ENCODE peak calls at places on chromosomes 2 and 18, in five cellular contexts. T is pancreas, D is endothelial cell, W is NB4, S is lower lobe of right lung. N is an unnamed sample.

GRCh38 chr2:13822365-13822764 is 810.2 kb upstream of the LRATD1 start:
- DNase-seq in W (no peak), T (no peak), D (no peak), S (no peak), N (no peak)

GRCh38 chr2:54725343-54726099 is 2.1 kb downstream of the EML6 start:
- DNase-seq in T (no peak), D (peak), W (no peak), S (no peak), N (no peak)

GRCh38 chr2:15668611-15669305 is 77.1 kb downstream of the DDX1 start:
- DNase-seq in W (no peak), D (no peak), T (no peak), S (no peak), N (no peak)

GRCh38 chr2:196426122-196426521 is 213.4 kb upstream of the CCDC150 start:
- DNase-seq in S (no peak), W (no peak), D (no peak), T (no peak), N (no peak)

GRCh38 chr18:692841-693240 is 19.6 kb downstream of the ENOSF1 start:
- DNase-seq in W (no peak), T (no peak), S (no peak), D (no peak), N (no peak)

GRCh38 chr2:15521782-15522181 is 39.4 kb downstream of the NBAS start:
- DNase-seq in D (no peak), T (no peak), S (no peak), W (peak), N (no peak)

GRCh38 chr2:189018636-189019035 is 44.5 kb downstream of the COL3A1 start:
- DNase-seq in T (no peak), D (no peak), W (no peak), S (no peak), N (no peak)

GRCh38 chr2:23230885-23231284 is 154.1 kb upstream of the KLHL29 start:
- DNase-seq in W (no peak), S (no peak), D (no peak), T (no peak), N (no peak)

GRCh38 chr2:30780776-30781330 is 26.4 kb downstream of the CAPN13 start:
- DNase-seq in S (no peak), W (no peak), T (no peak), D (no peak), N (no peak)

GRCh38 chr2:202122167-202122540 is 49.1 kb downstream of the KIAA2012 start:
- DNase-seq in D (no peak), S (no peak), T (no peak), W (no peak), N (no peak)

GRCh38 chr2:118667964-118668363 is 179.5 kb downstream of the EN1 start:
- DNase-seq in T (no peak), W (no peak), S (no peak), D (no peak), N (no peak)

GRCh38 chr2:37684809-37685208 is 13.4 kb upstream of the CDC42EP3 start:
- DNase-seq in D (no peak), W (no peak), S (no peak), T (no peak), N (no peak)

GRCh38 chr2:168663993-168664392 is 138.4 kb upstream of the NOSTRIN start:
- DNase-seq in S (no peak), T (no peak), W (no peak), D (no peak), N (no peak)

GRCh38 chr2:68828887-68829708 is 42.1 kb downstream of the BMP10 start:
- DNase-seq in D (peak), T (peak), W (peak), S (peak), N (peak)

GRCh38 chr2:237718277-237718634 is 80.3 kb upstream of the RBM44 start:
- DNase-seq in S (no peak), T (no peak), W (no peak), D (no peak), N (no peak)

GRCh38 chr18:7514796-7515440 is 52.2 kb upstream of the PTPRM start:
- DNase-seq in W (no peak), S (no peak), T (peak), D (no peak), N (no peak)

GRCh38 chr2:95314964-95315611 is 17.9 kb downstream of the KCNIP3 start:
- DNase-seq in W (peak), T (peak), D (peak), S (no peak), N (no peak)

GRCh38 chr18:26540041-26540628 is 8.2 kb downstream of the KCTD1 start:
- DNase-seq in T (no peak), D (no peak), S (no peak), W (no peak), N (no peak)

DNA sequence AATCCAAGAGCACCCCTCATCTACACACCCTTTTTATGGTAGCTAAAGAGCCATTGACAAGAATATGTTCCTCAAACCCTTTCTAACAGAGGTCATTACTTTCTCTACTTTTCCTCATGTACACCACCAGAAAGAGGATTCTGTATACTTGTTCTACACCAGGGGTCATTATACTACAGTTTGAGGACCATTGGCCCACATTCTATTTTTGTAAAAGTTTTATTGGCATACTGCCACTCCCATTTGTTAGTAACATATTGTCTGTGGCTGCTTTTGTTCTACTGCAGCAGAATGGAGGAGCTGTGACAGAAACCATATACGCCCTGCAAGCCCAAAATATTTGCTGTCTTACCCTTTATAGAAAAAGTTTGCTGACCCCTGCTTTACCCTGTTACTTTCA is 14.3 kb downstream of the HTR2B start:
- DNase-seq in T (no peak), D (no peak), W (peak), S (no peak), N (no peak)
- TF ChIP-seq CTCF in T (no peak), D (no peak), W (no peak), S (no peak), N (peak)

GRCh38 chr2:158967731-158968395 is 577 bp upstream of the TANC1 start:
- DNase-seq in S (no peak), T (peak), D (peak), W (no peak), N (peak)
- TF ChIP-seq CTCF in S (no peak), T (no peak), D (no peak), W (no peak), N (peak)

DNA sequence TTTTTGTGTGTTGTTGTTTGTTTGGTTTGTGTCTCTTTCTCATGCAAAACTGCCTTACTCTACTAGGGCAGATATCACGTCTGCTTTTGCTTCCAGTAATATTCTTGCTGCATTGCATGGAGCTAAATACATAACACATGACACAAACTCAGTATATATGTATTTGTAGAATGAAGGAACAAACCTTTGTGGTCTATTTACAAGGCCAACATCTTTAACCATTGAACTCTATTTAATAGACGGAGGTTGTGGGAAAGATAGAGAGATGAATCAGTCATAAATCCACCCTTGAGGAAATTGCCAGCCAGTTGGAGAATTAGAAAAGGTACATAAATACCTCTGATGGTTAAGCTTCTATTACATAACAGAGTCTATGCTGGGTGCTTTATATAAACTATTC is 26.0 kb upstream of the IL1RL1 start:
- DNase-seq in W (no peak), S (no peak), D (no peak), T (no peak), N (no peak)
- TF ChIP-seq CTCF in W (no peak), S (no peak), D (no peak), T (no peak), N (no peak)

GRCh38 chr2:134136702-134137101 is 117.2 kb upstream of the MGAT5 start:
- DNase-seq in W (no peak), S (no peak), T (no peak), D (no peak), N (no peak)

GRCh38 chr2:134138115-134138514 is 115.8 kb upstream of the MGAT5 start:
- DNase-seq in W (no peak), T (no peak), S (no peak), D (no peak), N (no peak)

GRCh38 chr2:134135793-134136192 is 118.1 kb upstream of the MGAT5 start:
- DNase-seq in T (no peak), W (no peak), S (no peak), D (no peak), N (no peak)

GRCh38 chr2:134134827-134135226 is 119.0 kb upstream of the MGAT5 start:
- DNase-seq in T (no peak), S (no peak), D (no peak), W (no peak), N (no peak)

GRCh38 chr2:134137182-134137595 is 116.7 kb upstream of the MGAT5 start:
- DNase-seq in W (peak), T (peak), D (peak), S (peak), N (no peak)
- TF ChIP-seq CTCF in W (no peak), T (no peak), D (no peak), S (no peak), N (no peak)

GRCh38 chr2:97871096-97871780 is 124.5 kb downstream of the TMEM131 start:
- DNase-seq in S (no peak), D (no peak), T (no peak), W (no peak), N (no peak)

GRCh38 chr2:97868986-97869721 is 126.6 kb downstream of the TMEM131 start:
- DNase-seq in D (no peak), T (no peak), S (no peak), W (peak), N (peak)

GRCh38 chr2:97869722-97870346 is 125.9 kb downstream of the TMEM131 start:
- DNase-seq in W (no peak), D (no peak), T (no peak), S (no peak), N (no peak)

DNA sequence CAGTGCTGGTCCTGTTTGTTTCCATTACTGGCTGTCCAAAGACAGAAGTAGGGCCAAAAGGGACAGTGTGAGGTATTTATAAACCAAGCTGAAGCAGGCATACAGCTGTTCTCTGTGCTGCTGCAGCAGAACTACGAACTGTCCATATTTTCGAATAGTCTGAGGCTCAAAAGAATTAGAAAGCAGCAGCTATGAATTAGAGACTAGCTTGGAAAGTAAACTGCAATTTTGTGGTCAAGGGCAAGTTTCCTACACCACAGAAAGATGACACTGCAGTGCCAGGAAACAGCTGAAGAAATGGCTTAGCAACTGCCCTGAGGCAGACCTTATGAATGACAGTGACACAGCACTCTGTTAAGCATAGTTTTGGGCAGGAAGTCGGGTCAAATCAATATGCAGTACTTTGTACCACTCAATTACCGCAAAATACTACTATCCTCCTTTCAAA is 125.3 kb downstream of the TMEM131 start:
- DNase-seq in S (no peak), W (peak), D (no peak), T (no peak), N (no peak)
- TF ChIP-seq CTCF in S (no peak), W (no peak), D (no peak), T (no peak), N (no peak)

N was measured in left ventricle myocardium inferior.